ENCODE peak calls at places on chromosomes 2 and 18, in seven cellular contexts. W, K, Q, O, A, V and R are unnamed samples.

GRCh38 chr2:219045937-219046550 is 4.7 kb upstream of the CFAP65 start:
- DNase-seq in W (peak), K (peak), Q (peak), O (no peak), A (no peak), V (peak), R (peak)

GRCh38 chr2:25572638-25573037 is 100.7 kb downstream of the DTNB start:
- DNase-seq in W (no peak), K (no peak), Q (no peak), O (no peak), A (no peak), V (no peak), R (no peak)

GRCh38 chr2:160022162-160022561 is 40.3 kb downstream of the PLA2R1 start:
- DNase-seq in W (no peak), K (no peak), Q (no peak), O (no peak), A (no peak), V (no peak), R (no peak)

GRCh38 chr2:188721231-188721630 is 252.9 kb upstream of the COL3A1 start:
- DNase-seq in W (no peak), K (no peak), Q (no peak), O (no peak), A (no peak), V (no peak), R (no peak)

GRCh38 chr2:204019572-204020501 is 83.3 kb downstream of the ICOS start:
- DNase-seq in W (peak), K (no peak), Q (no peak), O (peak), A (no peak), V (no peak), R (no peak)

GRCh38 chr2:198917275-198917674 is 540.5 kb downstream of the SATB2 start:
- DNase-seq in W (no peak), K (no peak), Q (no peak), O (no peak), A (no peak), V (no peak), R (no peak)

GRCh38 chr2:46701152-46701551 is 214.5 kb downstream of the MCFD2 start:
- DNase-seq in W (no peak), K (no peak), Q (no peak), O (no peak), A (no peak), V (no peak), R (no peak)

GRCh38 chr2:6820236-6820635 is 45.5 kb downstream of the CMPK2 start:
- DNase-seq in W (no peak), K (no peak), Q (no peak), O (no peak), A (no peak), V (no peak), R (no peak)

GRCh38 chr2:127255721-127256120 is 35.6 kb upstream of the CYP27C1 start:
- DNase-seq in W (no peak), K (no peak), Q (no peak), O (no peak), A (no peak), V (no peak), R (no peak)

GRCh38 chr2:235286624-235287368 is 207.0 kb upstream of the AGAP1 start:
- DNase-seq in W (no peak), K (no peak), Q (no peak), O (no peak), A (no peak), V (no peak), R (no peak)

GRCh38 chr2:216855614-216856013 is 4.2 kb downstream of the TNP1 start:
- DNase-seq in W (no peak), K (no peak), Q (no peak), O (no peak), A (no peak), V (no peak), R (no peak)

GRCh38 chr2:127106457-127106997 is 427 bp downstream of the BIN1 start:
- DNase-seq in W (peak), K (peak), Q (peak), O (peak), A (no peak), V (peak), R (peak)

GRCh38 chr2:213545964-213546363 is 261.7 kb downstream of the SPAG16 start:
- DNase-seq in W (no peak), K (no peak), Q (no peak), O (no peak), A (no peak), V (no peak), R (no peak)

GRCh38 chr2:181812106-181812745 is 79.3 kb upstream of the ITPRID2 start:
- DNase-seq in W (no peak), K (no peak), Q (no peak), O (no peak), A (no peak), V (no peak), R (no peak)

GRCh38 chr2:170165129-170165528 is 12.8 kb upstream of the MYO3B start:
- DNase-seq in W (no peak), K (no peak), Q (no peak), O (no peak), A (no peak), V (no peak), R (no peak)

GRCh38 chr2:99865818-99866676 is 276.3 kb downstream of the AFF3 start:
- DNase-seq in W (no peak), K (no peak), Q (no peak), O (no peak), A (no peak), V (no peak), R (no peak)

GRCh38 chr18:34957119-34957863 is 83.9 kb upstream of the MAPRE2 start:
- DNase-seq in W (no peak), K (no peak), Q (no peak), O (no peak), A (no peak), V (no peak), R (no peak)

GRCh38 chr18:58541137-58541788 is 87.6 kb downstream of the ALPK2 start:
- DNase-seq in W (peak), K (no peak), Q (no peak), O (peak), A (no peak), V (no peak), R (no peak)

GRCh38 chr18:5417342-5417741 is 121.8 kb upstream of the ZBTB14 start:
- DNase-seq in W (no peak), K (no peak), Q (no peak), O (no peak), A (peak), V (no peak), R (no peak)